ENCODE peak calls at places on chromosome 21, in four cellular contexts. L is CD8-positive, alpha-beta T cell; B is left ventricle myocardium inferior; R is uterus. O is an unnamed sample. For H3K4me1, the result is how much of the 10 kb centered on the place peaks cover.

GRCh38 chr21:26142363-26142762 is 28.2 kb downstream of the APP start:
- DNase-seq in L (no peak), B (no peak), R (no peak), O (no peak)

GRCh38 chr21:37869661-37870060 is 46.6 kb downstream of the KCNJ6 start:
- DNase-seq in L (no peak), B (no peak), R (no peak), O (no peak)

GRCh38 chr21:20997633-20998455 is at the start of gene NCAM2:
- DNase-seq in L (peak), B (peak), R (peak), O (peak)

GRCh38 chr21:32712043-32712442 is 15.8 kb downstream of the SYNJ1 start:
- DNase-seq in L (no peak), B (no peak), R (no peak), O (no peak)

GRCh38 chr21:37219766-37220432 is 47.2 kb downstream of the VPS26C start:
- DNase-seq in L (no peak), B (no peak), R (no peak), O (no peak)

GRCh38 chr21:31670065-31670464 is 10.6 kb downstream of the SOD1 start:
- DNase-seq in L (no peak), B (no peak), R (no peak), O (no peak)

GRCh38 chr21:31974454-31974985 is 101.7 kb downstream of the HUNK start:
- DNase-seq in L (peak), B (no peak), R (no peak), O (no peak)

GRCh38 chr21:16193758-16194606 is 464.2 kb downstream of the USP25 start:
- DNase-seq in L (no peak), B (peak), R (peak), O (peak)

GRCh38 chr21:26546698-26547097 is 26.4 kb downstream of the CYYR1 start:
- DNase-seq in L (no peak), B (peak), R (no peak), O (peak)

GRCh38 chr21:37253991-37254390 is 13.1 kb downstream of the VPS26C start:
- DNase-seq in L (no peak), B (no peak), R (no peak), O (no peak)

GRCh38 chr21:42454221-42454570 is 41.8 kb downstream of the RSPH1 start:
- DNase-seq in L (no peak), B (no peak), R (no peak), O (no peak)

GRCh38 chr21:14523234-14523633 is 22.9 kb downstream of the SAMSN1 start:
- DNase-seq in L (no peak), B (no peak), R (no peak), O (no peak)

GRCh38 chr21:38267136-38267535 is 10.3 kb downstream of the KCNJ15 start:
- DNase-seq in L (no peak), B (no peak), R (no peak), O (no peak)

GRCh38 chr21:46594276-46594675 is 10.6 kb downstream of the S100B start:
- DNase-seq in L (no peak), B (no peak), R (no peak), O (no peak)

GRCh38 chr21:31457675-31458074 is 113.6 kb upstream of the TIAM1 start:
- DNase-seq in L (no peak), B (no peak), R (no peak), O (no peak)

GRCh38 chr21:45413922-45414321 is 9.0 kb downstream of the COL18A1 start:
- DNase-seq in L (no peak), B (peak), R (no peak), O (peak)

GRCh38 chr21:26842976-26843911 is 2.0 kb downstream of the ADAMTS1 start:
- DNase-seq in L (no peak), B (peak), R (peak), O (peak)

GRCh38 chr21:18603246-18603645 is 199.7 kb upstream of the TMPRSS15 start:
- DNase-seq in L (no peak), B (no peak), R (no peak), O (no peak)

GRCh38 chr21:14875704-14876364 is 189.0 kb downstream of the NRIP1 start:
- DNase-seq in L (no peak), B (no peak), R (no peak), O (no peak)

GRCh38 chr21:38806153-38806941 is 618 bp downstream of the ETS2 start:
- DNase-seq in L (peak), B (peak), R (no peak), O (peak)

GRCh38 chr21:26964379-26964778 is 2.5 kb downstream of the ADAMTS5 start:
- DNase-seq in L (no peak), B (peak), R (peak), O (no peak)

GRCh38 chr21:28938726-28939125 is 54.0 kb downstream of the LTN1 start:
- DNase-seq in L (no peak), B (no peak), R (no peak), O (no peak)

GRCh38 chr21:38646213-38646837 is 148.0 kb upstream of the ERG start:
- DNase-seq in L (no peak), B (no peak), R (no peak), O (no peak)

GRCh38 chr21:46183910-46184624 is at the start of gene SPATC1L:
- DNase-seq in L (peak), B (peak), R (peak), O (peak)

DNA sequence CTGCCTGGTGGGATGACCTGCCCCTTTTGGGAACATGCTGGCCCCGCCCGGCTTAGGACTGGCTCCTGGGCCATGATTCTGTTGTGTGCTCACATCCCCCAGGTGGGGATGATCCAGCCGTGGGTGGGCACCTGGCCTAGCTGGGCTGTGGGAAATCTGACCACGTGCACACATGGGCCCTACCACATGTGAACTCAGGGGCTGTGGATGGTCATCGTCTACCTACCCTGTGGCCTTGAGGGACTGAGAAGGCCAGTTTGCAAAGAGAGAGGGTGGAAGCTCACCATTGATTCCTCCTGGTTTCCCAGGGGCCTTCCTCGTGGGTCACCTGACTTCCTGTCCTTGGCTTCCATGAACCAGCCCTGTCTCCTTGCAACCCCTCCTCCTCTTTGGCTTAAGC is 19.4 kb upstream of the PCP4 start:
- DNase-seq in L (no peak), B (no peak), R (no peak), O (no peak)
- H3K4me1 ChIP-seq in L (under half), B (under half), R (under half), O (under half)

GRCh38 chr21:9780441-9780937 is 740.9 kb upstream of the TPTE start:
- DNase-seq in L (no peak), B (no peak), R (no peak), O (no peak)
- H3K4me3 ChIP-seq in L (no peak), B (no peak), R (no peak), O (no peak)

DNA sequence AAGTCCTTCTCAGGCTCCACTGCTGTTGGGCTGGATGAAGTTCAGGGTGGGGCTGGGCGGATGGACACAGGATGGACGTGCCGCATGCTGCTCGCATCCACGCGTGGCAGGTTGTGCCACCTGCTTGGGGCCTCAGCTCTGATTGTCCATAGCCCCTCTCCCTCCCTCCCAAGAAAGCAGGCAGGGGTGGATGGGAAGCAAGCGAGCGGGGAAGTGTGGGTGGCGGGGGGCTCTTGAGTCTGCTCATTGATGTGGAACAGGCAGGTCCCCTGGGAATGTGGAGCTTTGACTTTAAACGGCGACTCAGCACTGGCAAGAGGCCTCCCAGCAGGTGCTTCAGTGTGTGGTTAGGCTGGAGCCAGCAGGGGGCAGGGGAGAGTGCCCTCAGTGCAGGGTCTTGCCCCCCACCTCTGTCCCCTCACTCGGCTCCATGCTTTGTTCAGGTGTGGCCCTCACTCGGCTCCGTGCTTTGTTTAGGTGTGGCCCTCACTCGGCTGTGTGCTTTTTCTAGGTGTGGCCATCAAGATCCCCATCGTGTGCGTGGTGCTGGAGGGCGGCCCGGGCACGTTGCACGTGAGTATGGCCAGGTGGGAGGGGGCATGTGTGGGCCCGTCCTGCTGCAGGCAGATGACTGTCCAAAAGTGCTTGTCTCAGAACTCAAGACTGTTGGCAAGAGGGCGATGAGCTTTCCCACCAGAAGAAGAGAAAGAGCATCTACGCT is 23.9 kb downstream of the TRPM2 start:
- DNase-seq in L (no peak), B (no peak), R (no peak), O (no peak)
- TF ChIP-seq CTCF in L (no peak), B (no peak), R (no peak), O (no peak)

GRCh38 chr21:23127973-23128372 is 2129.8 kb downstream of the NCAM2 start:
- DNase-seq in L (no peak), B (no peak), R (no peak), O (no peak)

GRCh38 chr21:23131177-23131576 is 2133.0 kb downstream of the NCAM2 start:
- DNase-seq in L (no peak), B (no peak), R (no peak), O (no peak)

GRCh38 chr21:23130308-23130707 is 2132.1 kb downstream of the NCAM2 start:
- DNase-seq in L (no peak), B (no peak), R (no peak), O (no peak)
- H3K4me1 ChIP-seq in L (under half), B (under half), R (under half), O (under half)

DNA sequence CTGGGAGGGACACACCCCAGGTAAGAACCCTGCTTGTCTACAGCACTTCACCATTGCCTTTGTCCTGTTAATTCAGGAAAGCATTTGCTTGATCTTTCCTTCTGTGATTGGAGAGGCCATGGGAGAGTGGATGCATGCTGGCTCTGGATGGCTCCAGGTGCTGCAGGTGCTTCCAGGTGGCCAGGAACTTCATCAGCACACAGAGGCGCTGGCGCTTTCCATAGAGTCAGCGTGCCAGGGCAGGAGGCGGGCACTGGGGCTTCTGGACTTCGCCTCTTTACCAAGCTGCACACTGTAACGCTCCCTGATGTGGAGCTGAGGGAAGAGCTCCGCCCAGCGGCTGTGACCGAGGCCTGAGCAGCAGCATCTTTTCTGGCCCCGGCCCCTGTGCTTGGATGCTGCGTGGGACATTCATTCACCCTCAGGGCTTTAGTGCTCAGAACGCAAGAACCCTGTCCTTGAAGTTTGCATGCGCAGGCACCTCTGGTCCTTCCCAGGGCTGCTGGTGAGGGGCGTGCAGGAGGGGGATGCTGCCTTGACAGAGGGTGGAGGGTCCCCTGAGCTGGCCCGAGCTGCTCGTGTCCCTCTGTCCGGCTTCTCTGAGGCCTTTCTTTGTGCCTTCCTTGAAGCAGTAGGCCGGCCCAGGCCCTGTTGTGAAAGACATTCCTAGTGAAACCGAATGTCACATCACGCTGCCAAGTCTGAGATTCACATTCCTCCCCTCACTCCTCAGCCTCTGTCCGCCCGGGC is 1.6 kb upstream of the MX2 start:
- DNase-seq in L (peak), B (peak), R (peak), O (no peak)
- H3K4me3 ChIP-seq in L (no peak), B (no peak), R (no peak), O (no peak)

GRCh38 chr21:33802458-33802857 is 113.1 kb downstream of the ATP5PO start:
- DNase-seq in L (no peak), B (no peak), R (no peak), O (no peak)
- TF ChIP-seq CTCF in L (no peak), B (no peak), R (no peak), O (no peak)